ENCODE peak calls at places on chromosomes 4 and X, in five cellular contexts. W is bronchial epithelial cell, T is fibroblast of lung, X is HAP-1, K is NCI-H1092 treated with DMSO at 0.1 percent for 48 hours. V is an unnamed sample.

GRCh38 chr4:10158355-10158942 is 41.9 kb upstream of the WDR1 start:
- DNase-seq in W (peak), T (no peak), X (no peak), K (no peak), V (no peak)

GRCh38 chr4:134202557-134202956 is 968 bp upstream of the PABPC4L start:
- DNase-seq in W (peak), T (peak), X (no peak), K (peak), V (peak)

GRCh38 chr4:88731359-88731758 is 33.7 kb upstream of the NAP1L5 start:
- DNase-seq in W (no peak), T (no peak), X (no peak), K (no peak), V (no peak)

GRCh38 chrX:41553688-41554087 is 106.5 kb downstream of the NYX start:
- DNase-seq in W (no peak), T (peak), X (no peak), K (no peak), V (no peak)

GRCh38 chr4:20283039-20283438 is 31.3 kb downstream of the SLIT2 start:
- DNase-seq in W (no peak), T (no peak), X (peak), K (no peak), V (no peak)

GRCh38 chrX:18674417-18674787 is 2.5 kb upstream of the RS1 start:
- DNase-seq in W (no peak), T (no peak), X (no peak), K (no peak), V (no peak)

GRCh38 chrX:100447563-100448397 is 37.7 kb upstream of the PCDH19 start:
- DNase-seq in W (peak), T (peak), X (peak), K (peak), V (peak)

GRCh38 chrX:37921758-37922157 is 74.4 kb upstream of the DYNLT3 start:
- DNase-seq in W (peak), T (peak), X (no peak), K (no peak), V (no peak)

GRCh38 chrX:110146521-110146920 is 143.6 kb downstream of the TMEM164 start:
- DNase-seq in W (peak), T (peak), X (peak), K (peak), V (peak)

GRCh38 chr4:130395871-130396270 is 1299.9 kb downstream of the C4orf33 start:
- DNase-seq in W (peak), T (peak), X (no peak), K (no peak), V (no peak)

GRCh38 chr4:1285790-1286553 is 3.7 kb upstream of the MAEA start:
- DNase-seq in W (no peak), T (no peak), X (no peak), K (no peak), V (no peak)

GRCh38 chr4:6087669-6088068 is 69.4 kb upstream of the C4orf50 start:
- DNase-seq in W (peak), T (peak), X (peak), K (peak), V (peak)

GRCh38 chr4:111631157-111631999 is 513.9 kb upstream of the FAM241A start:
- DNase-seq in W (no peak), T (peak), X (peak), K (peak), V (peak)

GRCh38 chr4:7429069-7429416 is 5.7 kb downstream of the PSAPL1 start:
- DNase-seq in W (no peak), T (no peak), X (no peak), K (no peak), V (no peak)

GRCh38 chrX:101079223-101079622 is 544 bp downstream of the TMEM35A start:
- DNase-seq in W (no peak), T (peak), X (no peak), K (no peak), V (no peak)

GRCh38 chr4:92599044-92599443 is 295.3 kb downstream of the GRID2 start:
- DNase-seq in W (peak), T (peak), X (no peak), K (no peak), V (peak)

GRCh38 chrX:81201692-81202412 is at the start of the genes HMGN5 and SH3BGRL:
- DNase-seq in W (peak), T (peak), X (peak), K (peak), V (peak)

GRCh38 chr4:1979477-1980196 is 29.1 kb downstream of the NELFA start:
- DNase-seq in W (no peak), T (no peak), X (no peak), K (no peak), V (no peak)

GRCh38 chr4:110622841-110623709 is at the start of gene PITX2:
- DNase-seq in W (peak), T (peak), X (no peak), K (no peak), V (no peak)

GRCh38 chr4:140151700-140152014 is 2.3 kb downstream of the MAML3 start:
- DNase-seq in W (peak), T (peak), X (peak), K (peak), V (peak)

GRCh38 chr4:73021634-73022033 is 47.9 kb downstream of the COX18 start:
- DNase-seq in W (peak), T (peak), X (peak), K (no peak), V (no peak)

GRCh38 chrX:97685753-97686152 is 802.0 kb downstream of the RPA4 start:
- DNase-seq in W (peak), T (peak), X (peak), K (peak), V (peak)

GRCh38 chrX:85004255-85004654 is 578 bp downstream of the APOOL start:
- DNase-seq in W (peak), T (peak), X (no peak), K (no peak), V (no peak)

GRCh38 chrX:2188316-2188715 is 312.5 kb downstream of the DHRSX start:
- DNase-seq in W (no peak), T (no peak), X (no peak), K (no peak), V (no peak)

GRCh38 chrX:132045456-132045855 is 22.4 kb downstream of the STK26 start:
- DNase-seq in W (no peak), T (no peak), X (peak), K (no peak), V (no peak)

GRCh38 chrX:107715331-107716044 is 60.1 kb downstream of the TSC22D3 start:
- DNase-seq in W (peak), T (peak), X (no peak), K (no peak), V (no peak)

GRCh38 chr4:165926307-165926706 is 53.3 kb downstream of the TLL1 start:
- DNase-seq in W (no peak), T (no peak), X (no peak), K (no peak), V (no peak)